ENCODE peak calls at places on chromosome 14, in four cellular contexts. Z is IMR-90, V is GM13976, M is endothelial cell. E is an unnamed sample.
A peak's percentile ranks its signal among the peaks of the same experiment; 100 is the strongest.

GRCh38 chr14:65352964-65353530 is 59.5 kb upstream of the FUT8 start:
- DNase-seq in Z (no peak), V (no peak), M (no peak), E (peak; percentile 47)

GRCh38 chr14:25042362-25043299 is 7.3 kb downstream of the STXBP6 start:
- DNase-seq in Z (peak; percentile 68), V (no peak), M (peak; percentile 21), E (no peak)

GRCh38 chr14:58701576-58701975 is 63.8 kb downstream of the DACT1 start:
- DNase-seq in Z (no peak), V (no peak), M (no peak), E (no peak)

GRCh38 chr14:74647834-74648361 is 35.9 kb upstream of the LTBP2 start:
- DNase-seq in Z (no peak), V (no peak), M (no peak), E (no peak)

GRCh38 chr14:37596790-37597189 is 1.4 kb downstream of the TTC6 start:
- DNase-seq in Z (no peak), V (no peak), M (no peak), E (no peak)

GRCh38 chr14:63388766-63389431 is 70.2 kb upstream of the GPHB5 start:
- DNase-seq in Z (peak; percentile 58), V (peak; percentile 52), M (peak; percentile 75), E (peak; percentile 74)

GRCh38 chr14:97634786-97635185 is 837.6 kb downstream of the VRK1 start:
- DNase-seq in Z (no peak), V (no peak), M (no peak), E (peak; percentile 58)

GRCh38 chr14:68395585-68395984 is 397.3 kb downstream of the ZFP36L1 start:
- DNase-seq in Z (peak; percentile 76), V (no peak), M (no peak), E (no peak)

GRCh38 chr14:29937116-29937515 is 9.5 kb upstream of the PRKD1 start:
- DNase-seq in Z (peak; percentile 48), V (no peak), M (no peak), E (no peak)

GRCh38 chr14:59271734-59272133 is 83.3 kb downstream of the DAAM1 start:
- DNase-seq in Z (peak; percentile 39), V (no peak), M (no peak), E (no peak)

GRCh38 chr14:64873506-64874220 is 6.0 kb downstream of the SPTB start:
- DNase-seq in Z (peak; percentile 1), V (no peak), M (no peak), E (no peak)

GRCh38 chr14:61531741-61532505 is 163.4 kb upstream of the HIF1A start:
- DNase-seq in Z (peak; percentile 19), V (no peak), M (no peak), E (no peak)

GRCh38 chr14:90551733-90552464 is 155.1 kb downstream of the CALM1 start:
- DNase-seq in Z (no peak), V (no peak), M (no peak), E (no peak)

GRCh38 chr14:94362614-94363133 is 25.7 kb downstream of the SERPINA1 start:
- DNase-seq in Z (no peak), V (no peak), M (no peak), E (no peak)

GRCh38 chr14:63542231-63542999 is 762 bp downstream of the PPP2R5E start:
- DNase-seq in Z (no peak), V (no peak), M (peak; percentile 34), E (peak; percentile 24)

GRCh38 chr14:40394634-40395340 is 962.6 kb upstream of the FBXO33 start:
- DNase-seq in Z (no peak), V (no peak), M (no peak), E (no peak)

GRCh38 chr14:21668377-21668776 is 5.2 kb downstream of the OR4E1 start:
- DNase-seq in Z (peak; percentile 76), V (no peak), M (no peak), E (no peak)

GRCh38 chr14:22811752-22812151 is 3.5 kb downstream of the SLC7A7 start:
- DNase-seq in Z (peak; percentile 87), V (no peak), M (no peak), E (no peak)

GRCh38 chr14:22393796-22394195 is 195.2 kb downstream of the DAD1 start:
- DNase-seq in Z (no peak), V (no peak), M (no peak), E (no peak)

GRCh38 chr14:73612339-73613045 is at the start of gene ACOT6:
- DNase-seq in Z (peak; percentile 64), V (peak; percentile 80), M (peak; percentile 70), E (peak; percentile 80)

GRCh38 chr14:69262516-69262915 is 2.6 kb downstream of the GALNT16 start:
- DNase-seq in Z (no peak), V (no peak), M (no peak), E (no peak)

GRCh38 chr14:65255583-65256443 is 153.5 kb upstream of the MAX start:
- DNase-seq in Z (no peak), V (no peak), M (peak; percentile 8), E (peak; percentile 29)

GRCh38 chr14:23009483-23009938 is 432 bp downstream of the C14orf93 start:
- DNase-seq in Z (no peak), V (no peak), M (no peak), E (no peak)

GRCh38 chr14:102426796-102427195 is 64.1 kb downstream of the TECPR2 start:
- DNase-seq in Z (no peak), V (no peak), M (no peak), E (no peak)

GRCh38 chr14:70601162-70601561 is 707 bp upstream of the MED6 start:
- DNase-seq in Z (peak; percentile 13), V (no peak), M (no peak), E (no peak)

GRCh38 chr14:67168110-67168441 is 21.2 kb upstream of the GARIN2 start:
- DNase-seq in Z (no peak), V (no peak), M (no peak), E (no peak)

GRCh38 chr14:102568115-102568614 is 24.3 kb upstream of the RCOR1 start:
- DNase-seq in Z (no peak), V (no peak), M (no peak), E (peak; percentile 78)

GRCh38 chr14:92093320-92093719 is 13.1 kb downstream of the ATXN3 start:
- DNase-seq in Z (no peak), V (no peak), M (no peak), E (peak; percentile 38)
- TF ChIP-seq CTCF in Z (peak; percentile 8), V (peak; percentile 19), M (no peak), E (no peak)

GRCh38 chr14:52011557-52011956 is 22.2 kb downstream of the RTRAF start:
- DNase-seq in Z (no peak), V (no peak), M (no peak), E (no peak)

GRCh38 chr14:52012635-52013034 is 23.3 kb downstream of the RTRAF start:
- DNase-seq in Z (no peak), V (no peak), M (no peak), E (no peak)

GRCh38 chr14:52015411-52016030 is 26.2 kb downstream of the RTRAF start:
- DNase-seq in Z (peak; percentile 17), V (no peak), M (peak; percentile 54), E (peak; percentile 32)

GRCh38 chr14:52014601-52015267 is 25.4 kb downstream of the RTRAF start:
- DNase-seq in Z (no peak), V (no peak), M (no peak), E (no peak)

DNA sequence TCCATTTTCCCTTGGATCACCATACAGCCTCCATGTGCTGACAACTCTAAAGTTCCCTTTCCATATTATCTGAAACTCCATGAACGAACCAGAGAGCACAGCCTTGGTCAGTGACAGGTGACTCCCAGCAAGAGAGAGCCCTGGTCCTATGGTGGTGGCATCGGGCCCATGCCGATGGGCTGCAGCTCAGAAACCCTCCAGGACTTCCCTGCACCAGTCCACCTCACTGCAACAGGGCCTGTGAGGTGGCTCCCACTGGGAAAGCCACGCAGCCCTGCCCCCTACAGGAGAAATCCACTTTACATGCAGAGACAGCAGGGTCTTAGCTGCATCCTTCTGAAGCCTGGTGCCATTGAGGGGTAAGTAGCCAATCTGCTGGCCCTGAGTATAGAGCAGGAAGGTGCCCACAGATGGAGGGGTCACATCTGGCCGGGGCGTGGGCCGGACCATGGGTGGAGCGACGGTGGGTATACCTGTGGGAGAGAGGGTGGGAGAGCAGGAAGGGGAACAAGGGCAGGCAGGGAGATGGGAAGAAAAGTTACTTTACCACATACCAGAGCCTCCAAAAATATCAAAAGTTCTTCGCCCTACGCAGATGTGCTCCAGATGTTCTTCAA is 24.7 kb downstream of the RTRAF start:
- DNase-seq in Z (no peak), V (no peak), M (peak; percentile 45), E (peak; percentile 28)
- TF ChIP-seq CTCF in Z (no peak), V (no peak), M (peak; percentile 33), E (peak; percentile 28)

DNA sequence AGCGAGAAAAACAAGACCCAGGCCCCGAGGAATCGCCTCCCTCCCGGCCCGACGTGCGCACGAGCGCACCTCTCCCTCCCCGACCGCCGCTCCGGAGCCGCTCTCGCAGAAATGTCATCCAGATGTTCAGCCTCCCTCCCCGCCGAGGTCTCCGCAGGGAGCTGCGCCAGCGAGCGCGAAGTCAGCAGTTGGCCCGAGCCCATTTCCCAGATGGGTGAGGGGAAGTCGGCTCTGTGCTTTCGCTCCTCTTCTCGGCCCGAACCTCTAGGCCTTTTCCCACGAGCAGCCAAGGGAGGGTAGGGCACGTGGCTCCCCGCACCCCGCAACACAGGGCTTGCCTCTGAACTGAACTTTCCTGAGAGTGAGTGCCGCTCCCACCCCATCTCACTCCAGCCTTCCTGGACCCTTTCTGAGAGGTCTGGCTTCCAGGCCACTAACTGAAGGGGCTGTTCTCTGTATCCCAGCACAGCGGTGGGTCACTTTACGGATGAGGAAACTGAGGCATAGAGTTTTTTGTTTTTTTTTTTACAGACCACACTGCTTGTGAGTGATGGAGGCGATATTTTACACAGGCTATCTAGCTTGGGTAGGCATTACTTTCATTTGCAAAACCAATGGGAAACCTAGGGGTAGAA is 1.0 kb upstream of the TGFB3 start:
- DNase-seq in Z (peak; percentile 61), V (no peak), M (no peak), E (no peak)
- TF ChIP-seq CTCF in Z (no peak), V (no peak), M (no peak), E (peak; percentile 30)

DNA sequence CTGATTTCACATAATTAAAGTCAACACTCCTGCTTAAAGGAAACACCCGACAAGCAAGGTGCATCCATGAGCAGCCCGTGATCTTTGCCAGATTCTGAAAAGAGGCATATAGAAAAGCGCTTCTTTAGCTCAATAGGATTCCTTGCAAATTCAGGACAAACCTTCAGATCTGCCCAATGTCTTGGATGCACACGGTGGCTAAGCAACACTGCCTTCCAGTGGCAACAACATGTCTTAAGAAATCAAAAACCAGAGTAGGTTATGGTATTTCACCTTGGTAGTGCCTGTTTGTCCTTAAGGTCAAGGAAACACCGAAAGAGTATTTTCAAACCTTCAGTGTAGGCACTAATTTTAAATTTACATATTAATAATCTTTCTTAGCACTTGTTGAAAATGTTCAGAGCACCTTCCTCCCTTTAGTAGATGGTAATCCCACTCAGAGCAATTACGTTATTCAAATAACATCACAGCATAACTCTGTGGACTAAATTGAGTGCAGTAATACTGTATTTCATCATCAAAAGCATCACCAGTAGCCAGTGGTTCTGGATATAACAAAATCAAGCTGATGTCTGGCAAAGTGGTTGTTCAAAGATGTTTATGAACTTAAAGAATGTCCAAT is 58.0 kb upstream of the CDKN3 start:
- DNase-seq in Z (peak; percentile 57), V (no peak), M (peak; percentile 37), E (no peak)
- TF ChIP-seq CTCF in Z (peak; percentile 63), V (peak; percentile 35), M (peak; percentile 19), E (no peak)

GRCh38 chr14:75793806-75794205 is 132.8 kb downstream of the TTLL5 start:
- DNase-seq in Z (peak; percentile 20), V (no peak), M (no peak), E (no peak)
- TF ChIP-seq CTCF in Z (peak; percentile 20), V (no peak), M (no peak), E (no peak)

GRCh38 chr14:43410631-43411030 is 1096.5 kb downstream of the FSCB start:
- DNase-seq in Z (no peak), V (no peak), M (no peak), E (no peak)
- TF ChIP-seq CTCF in Z (no peak), V (no peak), M (no peak), E (no peak)